ENCODE peak calls at places on chromosomes 1 and 21, in five cellular contexts. One of them, this sample, is unnamed.

GRCh38 chr1:167455786-167456446 is 62.4 kb downstream of the CD247 start:
- DNase-seq in sigmoid colon: peak; percentile 65
- DNase-seq in brain microvascular endothelial cell: no peak
- DNase-seq in left ventricle myocardium inferior: peak; percentile 52
- DNase-seq in aorta: no peak
- DNase-seq in this sample: no peak

GRCh38 chr1:150609726-150610125 is 19.7 kb downstream of the ENSA start:
- DNase-seq in sigmoid colon: no peak
- DNase-seq in brain microvascular endothelial cell: no peak
- DNase-seq in left ventricle myocardium inferior: no peak
- DNase-seq in aorta: no peak
- DNase-seq in this sample: peak; percentile 20

GRCh38 chr1:67566803-67567202 is 118.2 kb upstream of the GADD45A start:
- DNase-seq in sigmoid colon: no peak
- DNase-seq in brain microvascular endothelial cell: no peak
- DNase-seq in left ventricle myocardium inferior: no peak
- DNase-seq in aorta: no peak
- DNase-seq in this sample: no peak

GRCh38 chr1:3662080-3662671 is 9.9 kb downstream of the TP73 start:
- DNase-seq in sigmoid colon: peak; percentile 50
- DNase-seq in brain microvascular endothelial cell: no peak
- DNase-seq in left ventricle myocardium inferior: no peak
- DNase-seq in aorta: peak; percentile 57
- DNase-seq in this sample: no peak

GRCh38 chr1:35856964-35857363 is 26.0 kb upstream of the AGO1 start:
- DNase-seq in sigmoid colon: no peak
- DNase-seq in brain microvascular endothelial cell: no peak
- DNase-seq in left ventricle myocardium inferior: no peak
- DNase-seq in aorta: no peak
- DNase-seq in this sample: no peak

GRCh38 chr1:2127181-2128145 is 67.1 kb downstream of the FAAP20 start:
- DNase-seq in sigmoid colon: no peak
- DNase-seq in brain microvascular endothelial cell: no peak
- DNase-seq in left ventricle myocardium inferior: peak; percentile 49
- DNase-seq in aorta: peak; percentile 72
- DNase-seq in this sample: no peak

GRCh38 chr1:8814870-8815269 is 2.6 kb downstream of the RERE start:
- DNase-seq in sigmoid colon: no peak
- DNase-seq in brain microvascular endothelial cell: no peak
- DNase-seq in left ventricle myocardium inferior: no peak
- DNase-seq in aorta: no peak
- DNase-seq in this sample: no peak

GRCh38 chr1:31934706-31935629 is 3.2 kb downstream of the PTP4A2 start:
- DNase-seq in sigmoid colon: no peak
- DNase-seq in brain microvascular endothelial cell: no peak
- DNase-seq in left ventricle myocardium inferior: no peak
- DNase-seq in aorta: no peak
- DNase-seq in this sample: peak; percentile 49

GRCh38 chr1:172338295-172338735 is 82.2 kb upstream of the C1orf105 start:
- DNase-seq in sigmoid colon: no peak
- DNase-seq in brain microvascular endothelial cell: no peak
- DNase-seq in left ventricle myocardium inferior: no peak
- DNase-seq in aorta: no peak
- DNase-seq in this sample: no peak

GRCh38 chr1:84855168-84855567 is 37.8 kb downstream of the LPAR3 start:
- DNase-seq in sigmoid colon: no peak
- DNase-seq in brain microvascular endothelial cell: no peak
- DNase-seq in left ventricle myocardium inferior: no peak
- DNase-seq in aorta: no peak
- DNase-seq in this sample: peak; percentile 15

GRCh38 chr1:28580706-28581530 is 11.1 kb upstream of the RAB42 start:
- DNase-seq in sigmoid colon: no peak
- DNase-seq in brain microvascular endothelial cell: no peak
- DNase-seq in left ventricle myocardium inferior: no peak
- DNase-seq in aorta: no peak
- DNase-seq in this sample: peak; percentile 29

GRCh38 chr1:67162954-67163353 is 3.3 kb upstream of the IL23R start:
- DNase-seq in sigmoid colon: no peak
- DNase-seq in brain microvascular endothelial cell: peak; percentile 16
- DNase-seq in left ventricle myocardium inferior: no peak
- DNase-seq in aorta: no peak
- DNase-seq in this sample: peak; percentile 66

GRCh38 chr1:38997034-38997900 is 6.2 kb downstream of the AKIRIN1 start:
- DNase-seq in sigmoid colon: no peak
- DNase-seq in brain microvascular endothelial cell: no peak
- DNase-seq in left ventricle myocardium inferior: no peak
- DNase-seq in aorta: no peak
- DNase-seq in this sample: no peak

GRCh38 chr1:101388904-101389546 is 152.2 kb downstream of the S1PR1 start:
- DNase-seq in sigmoid colon: no peak
- DNase-seq in brain microvascular endothelial cell: peak; percentile 65
- DNase-seq in left ventricle myocardium inferior: no peak
- DNase-seq in aorta: no peak
- DNase-seq in this sample: peak; percentile 25

GRCh38 chr1:246365708-246366107 is 141.4 kb downstream of the SMYD3 start:
- DNase-seq in sigmoid colon: no peak
- DNase-seq in brain microvascular endothelial cell: no peak
- DNase-seq in left ventricle myocardium inferior: no peak
- DNase-seq in aorta: no peak
- DNase-seq in this sample: no peak

GRCh38 chr21:35079181-35079580 is 30.1 kb upstream of the RUNX1 start:
- DNase-seq in sigmoid colon: no peak
- DNase-seq in brain microvascular endothelial cell: no peak
- DNase-seq in left ventricle myocardium inferior: no peak
- DNase-seq in aorta: no peak
- DNase-seq in this sample: no peak

GRCh38 chr1:20682571-20683236 is 21.5 kb upstream of the DDOST start:
- DNase-seq in sigmoid colon: no peak
- DNase-seq in brain microvascular endothelial cell: no peak
- DNase-seq in left ventricle myocardium inferior: peak; percentile 38
- DNase-seq in aorta: no peak
- DNase-seq in this sample: no peak

GRCh38 chr1:17630048-17630830 is 90.7 kb downstream of the ARHGEF10L start:
- DNase-seq in sigmoid colon: peak; percentile 87
- DNase-seq in brain microvascular endothelial cell: no peak
- DNase-seq in left ventricle myocardium inferior: peak; percentile 61
- DNase-seq in aorta: peak; percentile 84
- DNase-seq in this sample: no peak

GRCh38 chr1:17624540-17625256 is 85.2 kb downstream of the ARHGEF10L start:
- DNase-seq in sigmoid colon: peak; percentile 83
- DNase-seq in brain microvascular endothelial cell: peak; percentile 41
- DNase-seq in left ventricle myocardium inferior: peak; percentile 74
- DNase-seq in aorta: peak; percentile 95
- DNase-seq in this sample: peak; percentile 40

GRCh38 chr1:17629460-17629859 is 90.0 kb downstream of the ARHGEF10L start:
- DNase-seq in sigmoid colon: no peak
- DNase-seq in brain microvascular endothelial cell: no peak
- DNase-seq in left ventricle myocardium inferior: no peak
- DNase-seq in aorta: peak; percentile 77
- DNase-seq in this sample: no peak

GRCh38 chr1:17631410-17631809 is 91.9 kb downstream of the ARHGEF10L start:
- DNase-seq in sigmoid colon: no peak
- DNase-seq in brain microvascular endothelial cell: no peak
- DNase-seq in left ventricle myocardium inferior: no peak
- DNase-seq in aorta: peak; percentile 76
- DNase-seq in this sample: no peak

GRCh38 chr1:17627239-17628052 is 87.9 kb downstream of the ARHGEF10L start:
- DNase-seq in sigmoid colon: no peak
- DNase-seq in brain microvascular endothelial cell: no peak
- DNase-seq in left ventricle myocardium inferior: no peak
- DNase-seq in aorta: no peak
- DNase-seq in this sample: no peak
- H3K36me3 ChIP-seq in sigmoid colon: peaks cover 19% of the 10 kb centered on the region
- H3K36me3 ChIP-seq in brain microvascular endothelial cell: peaks cover 3% of the 10 kb centered on the region
- H3K36me3 ChIP-seq in left ventricle myocardium inferior: peaks cover 68% of the 10 kb centered on the region
- H3K36me3 ChIP-seq in aorta: no peaks in the 10 kb centered on the region
- H3K36me3 ChIP-seq in this sample: no peaks in the 10 kb centered on the region

GRCh38 chr21:37196847-37197246 is 70.3 kb downstream of the VPS26C start:
- DNase-seq in sigmoid colon: no peak
- DNase-seq in brain microvascular endothelial cell: no peak
- DNase-seq in left ventricle myocardium inferior: no peak
- DNase-seq in aorta: no peak
- DNase-seq in this sample: no peak
- H3K36me3 ChIP-seq in sigmoid colon: peaks cover 13% of the 10 kb centered on the region
- H3K36me3 ChIP-seq in brain microvascular endothelial cell: peaks cover 67% of the 10 kb centered on the region
- H3K36me3 ChIP-seq in left ventricle myocardium inferior: peaks cover 90% of the 10 kb centered on the region
- H3K36me3 ChIP-seq in aorta: peaks cover 2% of the 10 kb centered on the region
- H3K36me3 ChIP-seq in this sample: peaks cover 51% of the 10 kb centered on the region

GRCh38 chr1:89685461-89685860 is 52.5 kb downstream of the LRRC8C start:
- DNase-seq in sigmoid colon: no peak
- DNase-seq in brain microvascular endothelial cell: no peak
- DNase-seq in left ventricle myocardium inferior: no peak
- DNase-seq in aorta: no peak
- DNase-seq in this sample: peak; percentile 48

GRCh38 chr1:89682630-89683029 is 49.7 kb downstream of the LRRC8C start:
- DNase-seq in sigmoid colon: no peak
- DNase-seq in brain microvascular endothelial cell: no peak
- DNase-seq in left ventricle myocardium inferior: no peak
- DNase-seq in aorta: no peak
- DNase-seq in this sample: no peak

GRCh38 chr1:89686520-89686919 is 53.6 kb downstream of the LRRC8C start:
- DNase-seq in sigmoid colon: no peak
- DNase-seq in brain microvascular endothelial cell: no peak
- DNase-seq in left ventricle myocardium inferior: no peak
- DNase-seq in aorta: no peak
- DNase-seq in this sample: no peak

GRCh38 chr1:89675677-89676076 is 42.8 kb downstream of the LRRC8C start:
- DNase-seq in sigmoid colon: no peak
- DNase-seq in brain microvascular endothelial cell: no peak
- DNase-seq in left ventricle myocardium inferior: no peak
- DNase-seq in aorta: no peak
- DNase-seq in this sample: no peak

DNA sequence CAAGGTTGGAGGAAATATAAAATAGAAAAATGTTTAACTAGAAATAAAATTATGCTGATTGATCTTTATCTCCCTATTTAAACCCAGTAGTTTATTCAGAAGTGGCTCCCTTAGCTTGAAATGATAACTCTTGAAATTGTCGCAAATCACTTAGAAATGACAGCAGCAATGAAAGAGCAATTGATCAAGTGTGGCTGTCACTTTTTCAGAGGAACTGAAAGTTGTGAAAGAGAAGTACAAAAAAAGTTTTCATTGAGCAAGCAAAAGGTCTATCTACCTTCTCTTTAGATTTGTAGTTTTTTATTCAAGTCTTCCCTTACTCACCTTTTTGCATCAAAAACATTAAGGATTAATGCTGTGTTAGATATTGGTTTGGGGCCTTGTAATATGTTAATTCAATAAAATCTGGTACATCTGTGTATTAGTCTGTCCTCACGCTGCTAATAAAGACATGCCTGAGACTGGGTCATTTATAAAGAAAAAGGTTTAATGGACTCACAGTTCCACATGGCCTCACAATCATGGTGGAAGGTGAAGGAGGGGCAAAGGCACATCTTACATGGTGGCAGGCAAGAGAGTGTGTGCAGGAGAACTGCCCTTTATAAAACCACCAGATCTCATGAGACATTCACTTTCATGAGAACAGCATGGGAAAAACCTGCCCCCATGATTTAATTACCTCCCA is 48.3 kb downstream of the LRRC8C start:
- DNase-seq in sigmoid colon: no peak
- DNase-seq in brain microvascular endothelial cell: no peak
- DNase-seq in left ventricle myocardium inferior: no peak
- DNase-seq in aorta: no peak
- DNase-seq in this sample: no peak
- H3K36me3 ChIP-seq in sigmoid colon: no peaks in the 10 kb centered on the region
- H3K36me3 ChIP-seq in brain microvascular endothelial cell: no peaks in the 10 kb centered on the region
- H3K36me3 ChIP-seq in left ventricle myocardium inferior: no peaks in the 10 kb centered on the region
- H3K36me3 ChIP-seq in aorta: no peaks in the 10 kb centered on the region
- H3K36me3 ChIP-seq in this sample: no peaks in the 10 kb centered on the region

GRCh38 chr1:231533240-231533639 is 4.8 kb downstream of the TSNAX start:
- DNase-seq in sigmoid colon: no peak
- DNase-seq in brain microvascular endothelial cell: no peak
- DNase-seq in left ventricle myocardium inferior: no peak
- DNase-seq in aorta: no peak
- DNase-seq in this sample: no peak

GRCh38 chr1:231536099-231536498 is 7.6 kb downstream of the TSNAX start:
- DNase-seq in sigmoid colon: no peak
- DNase-seq in brain microvascular endothelial cell: no peak
- DNase-seq in left ventricle myocardium inferior: no peak
- DNase-seq in aorta: no peak
- DNase-seq in this sample: no peak

DNA sequence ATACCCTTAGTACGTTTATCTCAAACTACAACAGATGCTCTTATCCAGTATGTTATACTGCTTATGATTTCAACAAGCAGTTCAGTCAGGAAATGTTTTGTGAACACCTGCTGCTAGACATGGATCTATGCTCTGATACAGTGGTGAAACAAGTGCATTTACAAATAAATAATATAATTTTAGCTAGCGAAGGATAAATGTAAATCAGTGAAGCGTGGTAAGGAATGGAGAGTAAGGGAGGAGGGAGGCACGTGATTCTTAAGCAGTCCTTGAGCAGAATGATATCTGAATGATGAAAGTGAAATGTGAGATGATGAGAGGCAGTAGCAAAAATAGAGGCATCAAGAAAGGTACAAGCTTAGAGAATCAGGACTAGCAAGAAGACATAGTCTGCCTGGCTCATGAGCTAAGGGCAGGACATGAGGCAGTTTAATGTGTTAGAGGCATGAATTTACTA is 6.3 kb downstream of the TSNAX start:
- DNase-seq in sigmoid colon: no peak
- DNase-seq in brain microvascular endothelial cell: no peak
- DNase-seq in left ventricle myocardium inferior: no peak
- DNase-seq in aorta: no peak
- DNase-seq in this sample: no peak
- H3K36me3 ChIP-seq in sigmoid colon: no peaks in the 10 kb centered on the region
- H3K36me3 ChIP-seq in brain microvascular endothelial cell: peaks cover 6% of the 10 kb centered on the region
- H3K36me3 ChIP-seq in left ventricle myocardium inferior: peaks cover 34% of the 10 kb centered on the region
- H3K36me3 ChIP-seq in aorta: no peaks in the 10 kb centered on the region
- H3K36me3 ChIP-seq in this sample: peaks cover 4% of the 10 kb centered on the region

GRCh38 chr1:182848736-182849135 is 9.6 kb downstream of the DHX9 start:
- DNase-seq in sigmoid colon: no peak
- DNase-seq in brain microvascular endothelial cell: no peak
- DNase-seq in left ventricle myocardium inferior: no peak
- DNase-seq in aorta: no peak
- DNase-seq in this sample: no peak

GRCh38 chr1:182855886-182856285 is 16.7 kb downstream of the DHX9 start:
- DNase-seq in sigmoid colon: no peak
- DNase-seq in brain microvascular endothelial cell: no peak
- DNase-seq in left ventricle myocardium inferior: no peak
- DNase-seq in aorta: no peak
- DNase-seq in this sample: no peak

GRCh38 chr1:182847105-182847504 is 8.0 kb downstream of the DHX9 start:
- DNase-seq in sigmoid colon: no peak
- DNase-seq in brain microvascular endothelial cell: no peak
- DNase-seq in left ventricle myocardium inferior: no peak
- DNase-seq in aorta: no peak
- DNase-seq in this sample: no peak

GRCh38 chr1:182850319-182850718 is 11.2 kb downstream of the DHX9 start:
- DNase-seq in sigmoid colon: no peak
- DNase-seq in brain microvascular endothelial cell: no peak
- DNase-seq in left ventricle myocardium inferior: no peak
- DNase-seq in aorta: no peak
- DNase-seq in this sample: no peak

GRCh38 chr1:182851825-182852224 is 12.7 kb downstream of the DHX9 start:
- DNase-seq in sigmoid colon: no peak
- DNase-seq in brain microvascular endothelial cell: no peak
- DNase-seq in left ventricle myocardium inferior: no peak
- DNase-seq in aorta: no peak
- DNase-seq in this sample: no peak
- H3K36me3 ChIP-seq in sigmoid colon: peaks cover 31% of the 10 kb centered on the region
- H3K36me3 ChIP-seq in brain microvascular endothelial cell: peaks cover 77% of the 10 kb centered on the region
- H3K36me3 ChIP-seq in left ventricle myocardium inferior: peaks cover 98% of the 10 kb centered on the region
- H3K36me3 ChIP-seq in aorta: peaks cover 6% of the 10 kb centered on the region
- H3K36me3 ChIP-seq in this sample: peaks cover 80% of the 10 kb centered on the region